ENCODE peak calls at places on chromosome 11, in four cellular contexts. One of them, this sample, is unnamed.

GRCh38 chr11:95512177-95512576 is 277.4 kb downstream of the FAM76B start:
- DNase-seq in foreskin fibroblast: peak; percentile 91
- DNase-seq in progenitor cell of endocrine pancreas: no peak
- DNase-seq in tibial nerve: peak; percentile 38
- DNase-seq in this sample: no peak

GRCh38 chr11:116219171-116219635 is 553.6 kb downstream of the BUD13 start:
- DNase-seq in foreskin fibroblast: no peak
- DNase-seq in progenitor cell of endocrine pancreas: no peak
- DNase-seq in tibial nerve: no peak
- DNase-seq in this sample: no peak

GRCh38 chr11:121466063-121466794 is 13.5 kb upstream of the SORL1-AS1 start:
- DNase-seq in tibial nerve: peak; percentile 58
- DNase-seq in progenitor cell of endocrine pancreas: peak; percentile 40
- DNase-seq in foreskin fibroblast: peak; percentile 91
- DNase-seq in this sample: peak; percentile 74

GRCh38 chr11:116725434-116726221 is 47.2 kb downstream of the BUD13 start:
- DNase-seq in tibial nerve: no peak
- DNase-seq in foreskin fibroblast: peak; percentile 52
- DNase-seq in progenitor cell of endocrine pancreas: no peak
- DNase-seq in this sample: peak; percentile 27

GRCh38 chr11:103792981-103793468 is 243.4 kb upstream of the DDI1 start:
- DNase-seq in progenitor cell of endocrine pancreas: no peak
- DNase-seq in foreskin fibroblast: no peak
- DNase-seq in tibial nerve: no peak
- DNase-seq in this sample: no peak

GRCh38 chr11:116211166-116211565 is 561.6 kb downstream of the BUD13 start:
- DNase-seq in foreskin fibroblast: no peak
- DNase-seq in progenitor cell of endocrine pancreas: no peak
- DNase-seq in tibial nerve: no peak
- DNase-seq in this sample: no peak

GRCh38 chr11:8652140-8652539 is 30.3 kb downstream of the TRIM66 start:
- DNase-seq in tibial nerve: peak; percentile 58
- DNase-seq in foreskin fibroblast: peak; percentile 97
- DNase-seq in progenitor cell of endocrine pancreas: no peak
- DNase-seq in this sample: no peak

GRCh38 chr11:119538748-119539147 is 115.8 kb upstream of the THY1 start:
- DNase-seq in foreskin fibroblast: peak; percentile 12
- DNase-seq in tibial nerve: no peak
- DNase-seq in progenitor cell of endocrine pancreas: no peak
- DNase-seq in this sample: no peak

GRCh38 chr11:95585071-95585751 is 204.4 kb downstream of the FAM76B start:
- DNase-seq in tibial nerve: no peak
- DNase-seq in foreskin fibroblast: peak; percentile 63
- DNase-seq in progenitor cell of endocrine pancreas: no peak
- DNase-seq in this sample: no peak

GRCh38 chr11:115379528-115379927 is 124.7 kb downstream of the CADM1 start:
- DNase-seq in tibial nerve: no peak
- DNase-seq in progenitor cell of endocrine pancreas: no peak
- DNase-seq in foreskin fibroblast: no peak
- DNase-seq in this sample: no peak

GRCh38 chr11:133823211-133823610 is 22.1 kb downstream of the SPATA19 start:
- DNase-seq in tibial nerve: no peak
- DNase-seq in foreskin fibroblast: no peak
- DNase-seq in progenitor cell of endocrine pancreas: no peak
- DNase-seq in this sample: no peak

GRCh38 chr11:6656581-6656915 is 939 bp upstream of the DCHS1 start:
- DNase-seq in foreskin fibroblast: no peak
- DNase-seq in tibial nerve: no peak
- DNase-seq in progenitor cell of endocrine pancreas: no peak
- DNase-seq in this sample: no peak

GRCh38 chr11:75911459-75911858 is 96.4 kb downstream of the UVRAG start:
- DNase-seq in tibial nerve: no peak
- DNase-seq in progenitor cell of endocrine pancreas: no peak
- DNase-seq in foreskin fibroblast: no peak
- DNase-seq in this sample: no peak

GRCh38 chr11:76652989-76653673 is 17.4 kb downstream of the LRRC32 start:
- DNase-seq in foreskin fibroblast: no peak
- DNase-seq in progenitor cell of endocrine pancreas: no peak
- DNase-seq in tibial nerve: no peak
- DNase-seq in this sample: no peak

GRCh38 chr11:75762885-75763284 is 5.7 kb upstream of the DGAT2 start:
- DNase-seq in foreskin fibroblast: peak; percentile 18
- DNase-seq in progenitor cell of endocrine pancreas: no peak
- DNase-seq in tibial nerve: no peak
- DNase-seq in this sample: no peak

GRCh38 chr11:88555829-88556202 is 218.3 kb upstream of the CTSC start:
- DNase-seq in progenitor cell of endocrine pancreas: no peak
- DNase-seq in tibial nerve: no peak
- DNase-seq in foreskin fibroblast: no peak
- DNase-seq in this sample: no peak

GRCh38 chr11:109960831-109961230 is 132.4 kb upstream of the ZC3H12C start:
- DNase-seq in tibial nerve: peak; percentile 58
- DNase-seq in progenitor cell of endocrine pancreas: no peak
- DNase-seq in foreskin fibroblast: peak; percentile 86
- DNase-seq in this sample: no peak

GRCh38 chr11:82807646-82808045 is 74.0 kb upstream of the FAM181B start:
- DNase-seq in tibial nerve: no peak
- DNase-seq in foreskin fibroblast: no peak
- DNase-seq in progenitor cell of endocrine pancreas: no peak
- DNase-seq in this sample: no peak

DNA sequence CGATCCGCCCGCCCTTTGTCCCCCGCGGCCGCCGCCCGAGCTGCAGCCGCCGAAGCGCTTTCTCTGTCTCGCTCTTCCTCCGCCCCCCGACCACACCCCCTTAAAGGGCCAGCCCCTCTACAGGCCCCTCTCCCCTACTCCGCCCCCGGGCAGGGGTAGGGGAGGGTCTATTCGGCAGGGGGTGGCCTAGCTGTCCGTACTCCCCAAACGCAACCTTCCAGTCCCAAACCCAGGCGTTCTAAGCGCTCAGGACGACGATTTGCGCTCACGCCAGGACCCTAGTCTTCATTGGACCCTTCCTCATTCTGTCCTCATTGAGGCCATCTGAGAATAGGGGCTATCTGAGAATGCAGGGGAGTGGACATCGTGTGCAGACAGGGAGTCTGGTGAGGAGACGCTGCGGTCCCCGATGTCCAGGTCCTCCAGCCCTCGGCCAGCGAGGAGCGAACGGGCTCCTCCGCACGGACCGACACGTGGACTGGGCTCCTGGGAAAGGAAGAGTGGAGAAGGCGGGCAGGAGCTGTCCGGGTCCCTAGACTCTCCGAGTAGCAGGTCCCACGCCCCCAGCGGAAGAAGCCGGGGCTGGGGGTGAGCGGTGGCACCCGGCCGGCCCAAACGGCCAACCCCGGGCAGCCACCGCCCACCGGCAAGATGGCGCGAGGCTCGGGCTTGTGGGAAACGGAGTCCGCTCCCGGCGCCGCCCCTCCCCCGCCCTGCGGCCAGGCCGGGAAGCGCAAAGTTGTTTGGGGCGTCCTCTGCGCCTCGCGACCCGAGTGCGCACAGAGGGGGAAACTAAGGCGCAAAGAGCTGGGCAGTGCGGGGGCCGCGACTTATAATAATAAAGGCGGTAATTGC is at the start of gene PPP1R14B:
- DNase-seq in tibial nerve: peak; percentile 77
- DNase-seq in progenitor cell of endocrine pancreas: peak; percentile 80
- DNase-seq in foreskin fibroblast: peak; percentile 89
- DNase-seq in this sample: peak; percentile 91
- TF ChIP-seq CTCF in tibial nerve: peak; percentile 64
- TF ChIP-seq CTCF in progenitor cell of endocrine pancreas: peak; percentile 36
- TF ChIP-seq CTCF in foreskin fibroblast: no peak
- TF ChIP-seq CTCF in this sample: no peak

DNA sequence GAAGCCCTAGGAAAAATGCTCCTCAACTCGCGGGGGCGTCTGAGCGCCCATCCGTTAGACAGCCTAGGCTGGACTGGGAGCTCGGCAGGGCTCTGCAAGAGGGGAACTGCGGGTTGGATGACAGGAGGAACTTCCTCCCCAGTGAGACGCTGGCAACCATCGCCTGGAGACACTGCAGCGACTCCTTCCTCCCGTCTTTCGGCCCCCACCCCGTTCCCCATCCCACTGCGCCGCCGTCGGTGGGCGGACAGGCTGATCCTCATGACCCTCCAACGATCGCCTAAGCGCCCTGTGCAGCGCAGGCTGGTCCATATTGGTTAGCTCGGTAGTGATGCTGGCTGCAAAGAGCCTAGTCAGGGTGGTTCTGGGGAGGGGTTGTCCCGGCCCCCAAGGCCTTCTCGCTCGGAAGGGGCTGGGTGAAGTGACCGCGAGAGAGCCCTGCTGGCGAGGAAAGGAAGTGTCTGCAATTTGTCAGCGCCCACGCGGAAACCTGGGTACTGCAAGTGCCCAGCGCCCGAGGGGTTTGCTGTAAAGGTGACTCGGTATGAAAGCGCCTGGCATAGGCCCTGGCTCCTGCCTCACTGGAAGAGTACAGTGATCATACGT is 638 bp downstream of the NRGN start:
- DNase-seq in tibial nerve: no peak
- DNase-seq in progenitor cell of endocrine pancreas: no peak
- DNase-seq in foreskin fibroblast: no peak
- DNase-seq in this sample: no peak
- TF ChIP-seq CTCF in tibial nerve: peak; percentile 48
- TF ChIP-seq CTCF in progenitor cell of endocrine pancreas: peak; percentile 57
- TF ChIP-seq CTCF in foreskin fibroblast: peak; percentile 39
- TF ChIP-seq CTCF in this sample: peak; percentile 41

GRCh38 chr11:72814139-72814830 is at the start of gene ATG16L2:
- DNase-seq in progenitor cell of endocrine pancreas: peak; percentile 83
- DNase-seq in foreskin fibroblast: peak; percentile 82
- DNase-seq in tibial nerve: peak; percentile 60
- DNase-seq in this sample: peak; percentile 91

GRCh38 chr11:72816404-72816990 is 2.3 kb downstream of the ATG16L2 start:
- DNase-seq in tibial nerve: no peak
- DNase-seq in progenitor cell of endocrine pancreas: no peak
- DNase-seq in foreskin fibroblast: no peak
- DNase-seq in this sample: no peak

GRCh38 chr11:72813740-72814138 is 472 bp upstream of the ATG16L2 start:
- DNase-seq in foreskin fibroblast: peak; percentile 72
- DNase-seq in progenitor cell of endocrine pancreas: no peak
- DNase-seq in tibial nerve: peak; percentile 59
- DNase-seq in this sample: no peak

GRCh38 chr11:72812968-72813739 is 1.1 kb upstream of the ATG16L2 start:
- DNase-seq in progenitor cell of endocrine pancreas: no peak
- DNase-seq in tibial nerve: no peak
- DNase-seq in foreskin fibroblast: peak; percentile 52
- DNase-seq in this sample: peak; percentile 51

GRCh38 chr11:72814831-72815618 is 814 bp downstream of the ATG16L2 start:
- DNase-seq in progenitor cell of endocrine pancreas: no peak
- DNase-seq in foreskin fibroblast: peak; percentile 45
- DNase-seq in tibial nerve: no peak
- DNase-seq in this sample: no peak
- TF ChIP-seq CTCF in progenitor cell of endocrine pancreas: peak; percentile 8
- TF ChIP-seq CTCF in foreskin fibroblast: no peak
- TF ChIP-seq CTCF in tibial nerve: no peak
- TF ChIP-seq CTCF in this sample: no peak

GRCh38 chr11:122756417-122756816 is 81.9 kb upstream of the CRTAM start:
- DNase-seq in progenitor cell of endocrine pancreas: no peak
- DNase-seq in foreskin fibroblast: no peak
- DNase-seq in tibial nerve: no peak
- DNase-seq in this sample: no peak
- TF ChIP-seq CTCF in progenitor cell of endocrine pancreas: no peak
- TF ChIP-seq CTCF in foreskin fibroblast: peak; percentile 12
- TF ChIP-seq CTCF in tibial nerve: peak; percentile 17
- TF ChIP-seq CTCF in this sample: no peak